ENCODE peak calls at places on chromosomes 13 and 19, in seven cellular contexts. M is body of pancreas, S is heart left ventricle, R is lower leg skin, W is breast epithelium, B is uterus, Q is stomach. T is an unnamed sample.

GRCh38 chr19:45473366-45474190 is 5.8 kb downstream of the FOSB start:
- DNase-seq in S (no peak), R (no peak), Q (no peak), W (no peak), M (no peak), B (no peak), T (no peak)

GRCh38 chr19:43606569-43607229 is 5.2 kb upstream of the SRRM5 start:
- DNase-seq in W (peak), M (peak), B (no peak), R (no peak), S (no peak), Q (no peak), T (no peak)

GRCh38 chr19:35059006-35059798 is 17.7 kb downstream of the HPN start:
- DNase-seq in M (no peak), R (no peak), Q (no peak), W (no peak), B (no peak), S (no peak), T (no peak)

GRCh38 chr13:97948041-97948440 is 5.4 kb upstream of the IPO5 start:
- DNase-seq in M (no peak), R (peak), B (no peak), W (no peak), Q (no peak), S (no peak), T (no peak)

GRCh38 chr13:25836709-25837316 is 215.0 kb downstream of the SHISA2 start:
- DNase-seq in B (no peak), R (no peak), Q (no peak), S (no peak), W (no peak), M (no peak), T (no peak)

GRCh38 chr13:59024434-59024833 is 1139.3 kb downstream of the DIAPH3 start:
- DNase-seq in B (no peak), R (no peak), Q (no peak), W (no peak), M (no peak), S (no peak), T (no peak)

GRCh38 chr13:50236898-50237318 is 221.7 kb downstream of the KCNRG start:
- DNase-seq in R (no peak), B (no peak), M (no peak), S (no peak), Q (no peak), W (no peak), T (no peak)

GRCh38 chr19:6733338-6734095 is 3.9 kb downstream of the GPR108 start:
- DNase-seq in B (no peak), W (no peak), R (no peak), Q (no peak), M (no peak), S (no peak), T (no peak)

GRCh38 chr13:40664100-40665060 is 2.1 kb downstream of the FOXO1 start:
- DNase-seq in W (peak), Q (peak), M (peak), B (peak), R (peak), S (peak), T (no peak)

GRCh38 chr19:44615529-44616247 is 2.3 kb downstream of the IGSF23 start:
- DNase-seq in R (no peak), Q (no peak), M (no peak), B (no peak), S (no peak), W (no peak), T (no peak)

GRCh38 chr19:42249769-42250168 is 5.2 kb downstream of the ERF start:
- DNase-seq in W (no peak), B (no peak), Q (no peak), M (no peak), R (no peak), S (no peak), T (no peak)

GRCh38 chr13:73059460-73060250 is 850 bp downstream of the KLF5 start:
- DNase-seq in R (peak), B (peak), M (peak), W (peak), S (peak), Q (peak), T (no peak)

GRCh38 chr19:6765738-6766356 is 1.4 kb downstream of the SH2D3A start:
- DNase-seq in M (peak), Q (peak), S (no peak), R (peak), B (no peak), W (peak), T (no peak)

DNA sequence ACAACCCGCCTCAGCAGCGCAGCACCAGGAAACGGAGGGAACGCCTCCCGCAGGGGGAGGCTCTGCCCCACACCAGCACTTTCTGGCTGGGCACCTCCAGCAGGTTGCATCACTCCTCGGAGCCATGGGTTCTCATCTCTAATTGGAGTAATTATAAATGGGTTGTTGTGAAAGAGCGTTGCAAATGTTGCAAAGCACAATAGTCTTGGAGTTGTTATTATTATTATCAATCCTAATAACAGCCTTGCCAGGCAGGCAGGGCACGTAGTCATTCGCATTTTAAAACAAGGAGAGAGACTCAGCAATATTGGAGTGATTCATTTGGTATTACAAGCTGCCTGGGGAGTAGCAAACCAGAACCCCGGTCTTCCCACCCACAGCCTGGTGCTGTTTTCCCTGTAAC is 108.6 kb upstream of the GJB6 start:
- DNase-seq in S (no peak), W (no peak), R (peak), Q (no peak), B (peak), M (no peak), T (no peak)
- TF ChIP-seq POLR2A in S (no peak), W (no peak), R (no peak), Q (no peak), B (no peak), M (no peak), T (no peak)

DNA sequence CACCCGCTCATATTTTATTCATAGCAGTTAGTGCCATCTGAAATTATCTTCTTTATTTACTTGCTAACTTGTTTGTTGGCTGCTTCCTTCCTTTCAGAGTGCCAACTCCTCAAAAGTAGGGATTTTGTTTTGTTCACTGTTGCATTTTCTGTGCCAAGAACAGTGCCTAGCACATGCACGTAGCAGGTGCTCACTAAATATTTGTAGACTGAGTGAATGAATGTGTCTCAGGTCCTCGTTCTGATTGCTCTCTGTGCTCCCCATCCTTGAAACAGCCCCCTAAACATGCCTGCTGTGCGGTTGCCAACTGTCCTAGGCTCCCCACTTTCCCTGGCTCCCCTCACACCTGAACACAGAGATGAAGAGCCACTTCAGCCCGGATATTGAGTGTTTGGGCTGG is 1.5 kb downstream of the GIPC1 start:
- DNase-seq in S (no peak), M (no peak), B (no peak), W (no peak), R (no peak), Q (no peak), T (no peak)
- H3K4me3 ChIP-seq in S (no peak), M (no peak), B (no peak), W (no peak), R (no peak), Q (peak), T (peak)

GRCh38 chr19:18390075-18390909 is 4.3 kb downstream of the GDF15 start:
- DNase-seq in W (no peak), S (no peak), R (no peak), B (no peak), Q (no peak), M (no peak), T (no peak)

GRCh38 chr19:18391509-18392075 is 5.6 kb downstream of the GDF15 start:
- DNase-seq in Q (no peak), M (no peak), S (no peak), B (no peak), W (no peak), R (no peak), T (no peak)

GRCh38 chr19:18389095-18389735 is 3.3 kb downstream of the GDF15 start:
- DNase-seq in M (no peak), B (no peak), W (no peak), S (no peak), R (no peak), Q (no peak), T (no peak)

GRCh38 chr19:18388328-18389094 is 2.6 kb downstream of the GDF15 start:
- DNase-seq in W (peak), R (peak), M (peak), Q (peak), S (peak), B (peak), T (no peak)

DNA sequence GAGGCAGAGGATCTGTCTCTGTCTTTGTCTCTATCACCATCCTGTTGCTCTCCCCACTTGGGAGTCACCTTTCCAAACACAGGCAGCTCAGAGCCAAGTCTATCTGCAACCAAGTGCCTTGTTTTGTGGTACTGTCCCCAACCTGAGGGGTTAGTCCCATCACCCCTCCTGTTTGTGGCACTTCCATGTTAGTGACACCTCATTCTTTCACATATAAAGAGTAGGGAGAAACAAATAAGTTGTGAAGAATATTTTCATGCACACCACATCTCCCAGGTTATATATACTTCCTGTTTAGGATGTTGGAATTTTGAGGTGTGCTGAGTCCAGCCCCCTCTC is 3.7 kb downstream of the GDF15 start:
- DNase-seq in B (no peak), R (no peak), W (no peak), M (no peak), S (no peak), Q (no peak), T (no peak)
- TF ChIP-seq POLR2A in B (no peak), R (no peak), W (no peak), M (no peak), S (no peak), Q (no peak), T (no peak)

GRCh38 chr19:17778621-17779280 is 16.2 kb upstream of the B3GNT3 start:
- DNase-seq in W (no peak), M (no peak), R (no peak), S (no peak), Q (no peak), B (no peak), T (no peak)
- H3K4me3 ChIP-seq in W (peak), M (no peak), R (no peak), S (no peak), Q (peak), B (no peak), T (no peak)

GRCh38 chr19:11196406-11197287 is 698 bp downstream of the KANK2 start:
- DNase-seq in S (peak), R (no peak), M (peak), B (peak), Q (peak), W (no peak), T (no peak)
- TF ChIP-seq POLR2A in S (no peak), R (no peak), M (no peak), B (no peak), Q (no peak), W (no peak), T (no peak)

DNA sequence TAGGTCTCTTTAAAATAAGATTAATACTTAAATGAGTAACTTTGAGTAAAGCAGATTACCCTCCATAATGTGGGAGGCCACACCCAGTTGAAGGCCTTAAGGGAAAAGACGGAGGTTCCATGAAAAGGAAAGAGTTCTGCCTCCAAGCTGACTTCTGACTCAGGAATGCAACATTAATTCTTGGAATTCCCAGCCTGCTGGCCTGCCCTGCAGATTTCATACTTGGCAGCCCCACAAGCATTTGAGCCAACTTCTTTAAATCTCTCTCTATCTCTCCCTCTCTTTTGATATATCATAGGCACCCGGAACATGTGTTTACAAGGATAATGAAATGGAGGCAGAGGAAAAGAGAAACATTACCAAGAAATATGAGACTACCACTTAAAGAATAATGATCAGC is 902.3 kb upstream of the MIR17HG start:
- DNase-seq in S (no peak), W (no peak), M (no peak), B (no peak), Q (no peak), R (no peak), T (no peak)
- H3K4me3 ChIP-seq in S (no peak), W (no peak), M (no peak), B (no peak), Q (no peak), R (no peak), T (no peak)